ENCODE peak calls at places on chromosome 13, in five cellular contexts. One of them, this sample, is unnamed.

GRCh38 chr13:110216403-110217041 is 90.4 kb downstream of the COL4A1 start:
- DNase-seq in HFFc6: peak; percentile 68
- DNase-seq in BJ: no peak
- DNase-seq in GM12865: no peak
- DNase-seq in breast epithelium: no peak
- DNase-seq in this sample: no peak

GRCh38 chr13:95858286-95859075 is 181.5 kb downstream of the DNAJC3 start:
- DNase-seq in HFFc6: no peak
- DNase-seq in BJ: no peak
- DNase-seq in GM12865: no peak
- DNase-seq in breast epithelium: no peak
- DNase-seq in this sample: no peak

GRCh38 chr13:113135281-113135760 is 12.7 kb downstream of the F10 start:
- DNase-seq in HFFc6: no peak
- DNase-seq in BJ: no peak
- DNase-seq in GM12865: no peak
- DNase-seq in breast epithelium: no peak
- DNase-seq in this sample: no peak

GRCh38 chr13:22076658-22077057 is 405.8 kb downstream of the FGF9 start:
- DNase-seq in HFFc6: no peak
- DNase-seq in BJ: no peak
- DNase-seq in GM12865: peak; percentile 27
- DNase-seq in breast epithelium: no peak
- DNase-seq in this sample: no peak

GRCh38 chr13:83879431-83880171 is 2.7 kb downstream of the SLITRK1 start:
- DNase-seq in HFFc6: no peak
- DNase-seq in BJ: no peak
- DNase-seq in GM12865: no peak
- DNase-seq in breast epithelium: no peak
- DNase-seq in this sample: no peak

GRCh38 chr13:81639984-81640582 is 1299.2 kb upstream of the SPRY2 start:
- DNase-seq in HFFc6: no peak
- DNase-seq in BJ: no peak
- DNase-seq in GM12865: no peak
- DNase-seq in breast epithelium: no peak
- DNase-seq in this sample: no peak

GRCh38 chr13:95676775-95677563 is at the start of gene DNAJC3:
- DNase-seq in HFFc6: peak; percentile 98
- DNase-seq in BJ: peak; percentile 90
- DNase-seq in GM12865: peak; percentile 99
- DNase-seq in breast epithelium: peak; percentile 98
- DNase-seq in this sample: peak; percentile 86

GRCh38 chr13:27182844-27183497 is 11.4 kb upstream of the USP12 start:
- DNase-seq in HFFc6: peak; percentile 96
- DNase-seq in BJ: peak; percentile 69
- DNase-seq in GM12865: no peak
- DNase-seq in breast epithelium: peak; percentile 30
- DNase-seq in this sample: no peak

GRCh38 chr13:54194233-54195024 is 1165.8 kb downstream of the OLFM4 start:
- DNase-seq in HFFc6: no peak
- DNase-seq in BJ: no peak
- DNase-seq in GM12865: no peak
- DNase-seq in breast epithelium: no peak
- DNase-seq in this sample: no peak

GRCh38 chr13:49927755-49928154 is 8.4 kb downstream of the SPRYD7 start:
- DNase-seq in HFFc6: peak; percentile 61
- DNase-seq in BJ: peak; percentile 61
- DNase-seq in GM12865: no peak
- DNase-seq in breast epithelium: no peak
- DNase-seq in this sample: no peak

GRCh38 chr13:67099494-67099893 is 130.6 kb downstream of the PCDH9 start:
- DNase-seq in HFFc6: no peak
- DNase-seq in BJ: no peak
- DNase-seq in GM12865: no peak
- DNase-seq in breast epithelium: no peak
- DNase-seq in this sample: no peak

GRCh38 chr13:78601886-78602560 is 1.3 kb downstream of the POU4F1 start:
- DNase-seq in HFFc6: no peak
- DNase-seq in BJ: no peak
- DNase-seq in GM12865: no peak
- DNase-seq in breast epithelium: no peak
- DNase-seq in this sample: no peak

GRCh38 chr13:32031025-32031814 is at the start of gene FRY:
- DNase-seq in HFFc6: peak; percentile 46
- DNase-seq in BJ: no peak
- DNase-seq in GM12865: peak; percentile 69
- DNase-seq in breast epithelium: peak; percentile 63
- DNase-seq in this sample: peak; percentile 30

GRCh38 chr13:102968572-102969228 is 97.5 kb downstream of the SLC10A2 start:
- DNase-seq in HFFc6: no peak
- DNase-seq in BJ: no peak
- DNase-seq in GM12865: peak; percentile 63
- DNase-seq in breast epithelium: no peak
- DNase-seq in this sample: no peak

GRCh38 chr13:72959643-72960042 is 99.2 kb upstream of the KLF5 start:
- DNase-seq in HFFc6: no peak
- DNase-seq in BJ: no peak
- DNase-seq in GM12865: no peak
- DNase-seq in breast epithelium: no peak
- DNase-seq in this sample: no peak

GRCh38 chr13:72565893-72566292 is 161.5 kb downstream of the MZT1 start:
- DNase-seq in HFFc6: peak; percentile 10
- DNase-seq in BJ: no peak
- DNase-seq in GM12865: peak; percentile 21
- DNase-seq in breast epithelium: no peak
- DNase-seq in this sample: no peak

GRCh38 chr13:35964764-35965163 is 166.4 kb downstream of the DCLK1 start:
- DNase-seq in HFFc6: no peak
- DNase-seq in BJ: no peak
- DNase-seq in GM12865: no peak
- DNase-seq in breast epithelium: no peak
- DNase-seq in this sample: no peak

GRCh38 chr13:99053636-99054233 is 75.9 kb upstream of the DOCK9 start:
- DNase-seq in HFFc6: no peak
- DNase-seq in BJ: no peak
- DNase-seq in GM12865: no peak
- DNase-seq in breast epithelium: no peak
- DNase-seq in this sample: no peak

GRCh38 chr13:68608147-68608546 is 1378.0 kb upstream of the PCDH9 start:
- DNase-seq in HFFc6: no peak
- DNase-seq in BJ: no peak
- DNase-seq in GM12865: no peak
- DNase-seq in breast epithelium: no peak
- DNase-seq in this sample: no peak

GRCh38 chr13:49985129-49985528 is 11.7 kb upstream of the TRIM13 start:
- DNase-seq in HFFc6: no peak
- DNase-seq in BJ: no peak
- DNase-seq in GM12865: no peak
- DNase-seq in breast epithelium: no peak
- DNase-seq in this sample: no peak

GRCh38 chr13:76690611-76691010 is 195.6 kb downstream of the KCTD12 start:
- DNase-seq in HFFc6: no peak
- DNase-seq in BJ: no peak
- DNase-seq in GM12865: no peak
- DNase-seq in breast epithelium: no peak
- DNase-seq in this sample: no peak

GRCh38 chr13:42968906-42969305 is 23.1 kb downstream of the EPSTI1 start:
- DNase-seq in HFFc6: no peak
- DNase-seq in BJ: no peak
- DNase-seq in GM12865: no peak
- DNase-seq in breast epithelium: peak; percentile 28
- DNase-seq in this sample: no peak

GRCh38 chr13:48319458-48320395 is 16.2 kb downstream of the RB1 start:
- DNase-seq in HFFc6: no peak
- DNase-seq in BJ: no peak
- DNase-seq in GM12865: no peak
- DNase-seq in breast epithelium: no peak
- DNase-seq in this sample: no peak

GRCh38 chr13:30334663-30335386 is 27.5 kb upstream of the KATNAL1 start:
- DNase-seq in HFFc6: no peak
- DNase-seq in BJ: no peak
- DNase-seq in GM12865: peak; percentile 69
- DNase-seq in breast epithelium: no peak
- DNase-seq in this sample: no peak

GRCh38 chr13:49216334-49216733 is 3.8 kb upstream of the MLNR start:
- DNase-seq in HFFc6: no peak
- DNase-seq in BJ: no peak
- DNase-seq in GM12865: no peak
- DNase-seq in breast epithelium: no peak
- DNase-seq in this sample: no peak

GRCh38 chr13:99313473-99313872 is 6.3 kb upstream of the GPR183 start:
- DNase-seq in HFFc6: no peak
- DNase-seq in BJ: no peak
- DNase-seq in GM12865: no peak
- DNase-seq in breast epithelium: no peak
- DNase-seq in this sample: no peak

GRCh38 chr13:87669379-87669978 is 1.7 kb upstream of the SLITRK5 start:
- DNase-seq in HFFc6: peak; percentile 20
- DNase-seq in BJ: no peak
- DNase-seq in GM12865: peak; percentile 30
- DNase-seq in breast epithelium: no peak
- DNase-seq in this sample: no peak

GRCh38 chr13:109204657-109205056 is 575.2 kb downstream of the MYO16 start:
- DNase-seq in HFFc6: no peak
- DNase-seq in BJ: no peak
- DNase-seq in GM12865: no peak
- DNase-seq in breast epithelium: no peak
- DNase-seq in this sample: no peak

GRCh38 chr13:113598481-113598880 is 13.9 kb downstream of the TFDP1 start:
- DNase-seq in HFFc6: no peak
- DNase-seq in BJ: no peak
- DNase-seq in GM12865: no peak
- DNase-seq in breast epithelium: no peak
- DNase-seq in this sample: no peak

GRCh38 chr13:61770697-61771096 is 355.0 kb upstream of the PCDH20 start:
- DNase-seq in HFFc6: no peak
- DNase-seq in BJ: no peak
- DNase-seq in GM12865: no peak
- DNase-seq in breast epithelium: no peak
- DNase-seq in this sample: no peak

GRCh38 chr13:68009546-68009945 is 779.4 kb upstream of the PCDH9 start:
- DNase-seq in HFFc6: no peak
- DNase-seq in BJ: no peak
- DNase-seq in GM12865: no peak
- DNase-seq in breast epithelium: no peak
- DNase-seq in this sample: no peak

GRCh38 chr13:54301085-54301484 is 1272.5 kb downstream of the OLFM4 start:
- DNase-seq in HFFc6: no peak
- DNase-seq in BJ: no peak
- DNase-seq in GM12865: no peak
- DNase-seq in breast epithelium: no peak
- DNase-seq in this sample: no peak

GRCh38 chr13:51645154-51645650 is 60.9 kb downstream of the WDFY2 start:
- DNase-seq in HFFc6: peak; percentile 83
- DNase-seq in BJ: peak; percentile 46
- DNase-seq in GM12865: peak; percentile 34
- DNase-seq in breast epithelium: no peak
- DNase-seq in this sample: no peak

GRCh38 chr13:45781553-45782326 is 69.8 kb downstream of the SIAH3 start:
- DNase-seq in HFFc6: no peak
- DNase-seq in BJ: no peak
- DNase-seq in GM12865: no peak
- DNase-seq in breast epithelium: no peak
- DNase-seq in this sample: no peak
- TF ChIP-seq CTCF in HFFc6: no peak
- TF ChIP-seq CTCF in BJ: no peak
- TF ChIP-seq CTCF in GM12865: no peak
- TF ChIP-seq CTCF in breast epithelium: no peak
- TF ChIP-seq CTCF in this sample: no peak

GRCh38 chr13:92721610-92722009 is 505.0 kb upstream of the GPC6 start:
- DNase-seq in HFFc6: no peak
- DNase-seq in BJ: no peak
- DNase-seq in GM12865: no peak
- DNase-seq in breast epithelium: no peak
- DNase-seq in this sample: no peak

GRCh38 chr13:92717857-92718256 is 508.8 kb upstream of the GPC6 start:
- DNase-seq in HFFc6: no peak
- DNase-seq in BJ: no peak
- DNase-seq in GM12865: no peak
- DNase-seq in breast epithelium: no peak
- DNase-seq in this sample: no peak

GRCh38 chr13:92719868-92720267 is 506.7 kb upstream of the GPC6 start:
- DNase-seq in HFFc6: no peak
- DNase-seq in BJ: no peak
- DNase-seq in GM12865: no peak
- DNase-seq in breast epithelium: no peak
- DNase-seq in this sample: no peak

DNA sequence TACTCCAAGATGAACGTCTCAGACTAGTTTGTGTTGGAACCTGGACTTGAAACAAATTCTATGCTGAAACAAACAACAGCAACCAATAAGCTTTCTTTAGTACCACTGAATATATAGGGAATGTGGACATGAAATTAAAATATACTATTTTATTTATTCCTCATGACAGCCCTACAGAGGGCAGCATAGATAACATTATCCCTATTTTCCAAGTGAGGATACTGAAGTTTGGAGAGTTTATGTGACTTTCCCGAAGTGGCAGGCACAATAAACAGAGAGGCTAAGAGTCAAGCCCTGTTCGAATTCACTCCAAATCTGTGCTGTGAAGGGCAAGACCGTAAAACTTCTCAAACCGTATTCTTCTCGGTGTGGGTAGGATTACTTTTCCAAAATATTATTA is 509.9 kb upstream of the GPC6 start:
- DNase-seq in HFFc6: peak; percentile 8
- DNase-seq in BJ: no peak
- DNase-seq in GM12865: no peak
- DNase-seq in breast epithelium: no peak
- DNase-seq in this sample: no peak
- TF ChIP-seq CTCF in HFFc6: peak; percentile 36
- TF ChIP-seq CTCF in BJ: no peak
- TF ChIP-seq CTCF in GM12865: no peak
- TF ChIP-seq CTCF in breast epithelium: no peak
- TF ChIP-seq CTCF in this sample: no peak

GRCh38 chr13:20492641-20493040 is 33.0 kb downstream of the CRYL1 start:
- DNase-seq in HFFc6: peak; percentile 31
- DNase-seq in BJ: no peak
- DNase-seq in GM12865: peak; percentile 65
- DNase-seq in breast epithelium: no peak
- DNase-seq in this sample: no peak
- TF ChIP-seq CTCF in HFFc6: peak; percentile 83
- TF ChIP-seq CTCF in BJ: peak; percentile 51
- TF ChIP-seq CTCF in GM12865: peak; percentile 65
- TF ChIP-seq CTCF in breast epithelium: no peak
- TF ChIP-seq CTCF in this sample: no peak

GRCh38 chr13:71218960-71219359 is 648.0 kb downstream of the DACH1 start:
- DNase-seq in HFFc6: no peak
- DNase-seq in BJ: no peak
- DNase-seq in GM12865: peak; percentile 45
- DNase-seq in breast epithelium: no peak
- DNase-seq in this sample: no peak
- TF ChIP-seq CTCF in HFFc6: no peak
- TF ChIP-seq CTCF in BJ: no peak
- TF ChIP-seq CTCF in GM12865: peak; percentile 25
- TF ChIP-seq CTCF in breast epithelium: no peak
- TF ChIP-seq CTCF in this sample: no peak

This sample was measured in omental fat pad.